ENCODE peak calls at places on chromosomes 16 and 17, in nine cellular contexts. O, K, C, S, D, H, Z, E and V are unnamed samples.

GRCh38 chr17:51035436-51035835 is 85.2 kb downstream of the SPAG9 start:
- DNase-seq in O (no peak), K (no peak), C (no peak), S (no peak), D (no peak), H (peak), Z (peak), E (peak), V (no peak)

GRCh38 chr17:20273741-20274500 is 193.4 kb downstream of the LGALS9B start:
- DNase-seq in O (no peak), K (no peak), C (no peak), S (no peak), D (no peak), H (no peak), Z (no peak), E (no peak), V (no peak)

GRCh38 chr16:79437764-79438728 is 162.5 kb downstream of the MAF start:
- DNase-seq in O (no peak), K (peak), C (no peak), S (no peak), D (peak), H (peak), Z (peak), E (peak), V (no peak)

GRCh38 chr17:1375615-1376014 is 24.4 kb downstream of the YWHAE start:
- DNase-seq in O (no peak), K (no peak), C (no peak), S (no peak), D (no peak), H (no peak), Z (no peak), E (no peak), V (no peak)

GRCh38 chr16:2531696-2532493 is 687 bp upstream of the CEMP1 start:
- DNase-seq in O (peak), K (peak), C (peak), S (peak), D (peak), H (peak), Z (peak), E (peak), V (peak)

GRCh38 chr16:85072947-85073346 is 39.3 kb downstream of the CIBAR2 start:
- DNase-seq in O (no peak), K (peak), C (no peak), S (no peak), D (no peak), H (no peak), Z (no peak), E (no peak), V (no peak)

GRCh38 chr17:77304051-77304745 is 163.4 kb downstream of the SEC14L1 start:
- DNase-seq in O (no peak), K (no peak), C (no peak), S (no peak), D (no peak), H (no peak), Z (no peak), E (no peak), V (no peak)

GRCh38 chr17:47905221-47905733 is 9.2 kb downstream of the SP2 start:
- DNase-seq in O (no peak), K (peak), C (no peak), S (no peak), D (no peak), H (peak), Z (no peak), E (peak), V (no peak)

GRCh38 chr16:30866031-30866430 is 27.8 kb downstream of the BCL7C start:
- DNase-seq in O (no peak), K (no peak), C (no peak), S (no peak), D (no peak), H (no peak), Z (no peak), E (no peak), V (no peak)

GRCh38 chr16:59880626-59881025 is 1146.5 kb upstream of the GOT2 start:
- DNase-seq in O (no peak), K (no peak), C (no peak), S (no peak), D (no peak), H (no peak), Z (no peak), E (no peak), V (no peak)

GRCh38 chr16:58733248-58733670 is 857 bp downstream of the GOT2 start:
- DNase-seq in O (no peak), K (no peak), C (no peak), S (no peak), D (no peak), H (no peak), Z (no peak), E (no peak), V (no peak)

GRCh38 chr16:73163238-73163795 is 115.4 kb upstream of the ZFHX3 start:
- DNase-seq in O (no peak), K (no peak), C (no peak), S (no peak), D (no peak), H (no peak), Z (no peak), E (no peak), V (no peak)

GRCh38 chr16:48384982-48385271 is 286 bp downstream of the SIAH1 start:
- DNase-seq in O (no peak), K (no peak), C (no peak), S (no peak), D (no peak), H (no peak), Z (no peak), E (no peak), V (no peak)

GRCh38 chr17:13044713-13045112 is 26.9 kb upstream of the ELAC2 start:
- DNase-seq in O (peak), K (no peak), C (no peak), S (no peak), D (no peak), H (no peak), Z (no peak), E (no peak), V (no peak)

GRCh38 chr16:53865492-53865863 is 161.5 kb downstream of the FTO start:
- DNase-seq in O (no peak), K (no peak), C (no peak), S (no peak), D (peak), H (peak), Z (peak), E (no peak), V (no peak)

GRCh38 chr16:47732122-47732805 is 271.1 kb downstream of the PHKB start:
- DNase-seq in O (no peak), K (no peak), C (no peak), S (no peak), D (peak), H (peak), Z (no peak), E (no peak), V (peak)

GRCh38 chr17:82859431-82860403 is 19.9 kb upstream of the ZNF750 start:
- DNase-seq in O (no peak), K (no peak), C (peak), S (peak), D (peak), H (peak), Z (no peak), E (peak), V (peak)

GRCh38 chr16:8675183-8676159 is 1.1 kb downstream of the ABAT start:
- DNase-seq in O (no peak), K (no peak), C (peak), S (peak), D (no peak), H (no peak), Z (no peak), E (no peak), V (no peak)

GRCh38 chr17:17818088-17818526 is 18.7 kb downstream of the SREBF1 start:
- DNase-seq in O (no peak), K (no peak), C (no peak), S (no peak), D (no peak), H (peak), Z (no peak), E (no peak), V (no peak)

GRCh38 chr17:14152726-14153125 is 83.4 kb downstream of the COX10 start:
- DNase-seq in O (no peak), K (peak), C (no peak), S (no peak), D (no peak), H (no peak), Z (no peak), E (no peak), V (no peak)

GRCh38 chr17:60525347-60525623 is 757 bp downstream of the APPBP2 start:
- DNase-seq in O (no peak), K (no peak), C (no peak), S (no peak), D (no peak), H (peak), Z (no peak), E (peak), V (no peak)

GRCh38 chr16:67286441-67287235 is 7.3 kb downstream of the PLEKHG4 start:
- DNase-seq in O (no peak), K (no peak), C (no peak), S (no peak), D (no peak), H (no peak), Z (no peak), E (no peak), V (no peak)

GRCh38 chr17:7560172-7561027 is 1.3 kb upstream of the SENP3 start:
- DNase-seq in O (peak), K (peak), C (peak), S (no peak), D (no peak), H (peak), Z (no peak), E (peak), V (peak)

GRCh38 chr17:57519800-57520199 is 225.3 kb downstream of the CCDC182 start:
- DNase-seq in O (no peak), K (no peak), C (no peak), S (no peak), D (no peak), H (no peak), Z (no peak), E (no peak), V (no peak)

GRCh38 chr16:62089715-62090114 is 53.5 kb upstream of the CDH8 start:
- DNase-seq in O (no peak), K (no peak), C (no peak), S (no peak), D (no peak), H (no peak), Z (no peak), E (no peak), V (no peak)

GRCh38 chr16:14337303-14338191 is 266.4 kb downstream of the MRTFB start:
- DNase-seq in O (no peak), K (no peak), C (no peak), S (no peak), D (no peak), H (no peak), Z (no peak), E (no peak), V (no peak)

GRCh38 chr17:17303010-17303846 is at the start of gene NT5M:
- DNase-seq in O (peak), K (peak), C (peak), S (peak), D (no peak), H (peak), Z (no peak), E (peak), V (peak)

GRCh38 chr17:7739746-7740145 is 22.2 kb downstream of the DNAH2 start:
- DNase-seq in O (no peak), K (no peak), C (no peak), S (no peak), D (no peak), H (no peak), Z (no peak), E (no peak), V (no peak)

GRCh38 chr16:71626018-71626857 is at the start of gene MARVELD3:
- DNase-seq in O (peak), K (no peak), C (peak), S (no peak), D (no peak), H (peak), Z (no peak), E (peak), V (no peak)

GRCh38 chr17:31629696-31630470 is 229.2 kb downstream of the COPRS start:
- DNase-seq in O (no peak), K (no peak), C (no peak), S (no peak), D (no peak), H (no peak), Z (no peak), E (no peak), V (no peak)

GRCh38 chr17:12545877-12546513 is 119.7 kb upstream of the MYOCD start:
- DNase-seq in O (no peak), K (peak), C (no peak), S (no peak), D (no peak), H (peak), Z (peak), E (peak), V (peak)

GRCh38 chr17:83064732-83065659 is 14.4 kb upstream of the METRNL start:
- DNase-seq in O (peak), K (peak), C (no peak), S (no peak), D (no peak), H (no peak), Z (no peak), E (no peak), V (no peak)

GRCh38 chr16:70594569-70594968 is 51.8 kb upstream of the IL34 start:
- DNase-seq in O (peak), K (peak), C (no peak), S (no peak), D (no peak), H (no peak), Z (no peak), E (no peak), V (no peak)

GRCh38 chr17:41492351-41492750 is 2.6 kb upstream of the KRT36 start:
- DNase-seq in O (no peak), K (no peak), C (no peak), S (no peak), D (no peak), H (no peak), Z (no peak), E (no peak), V (no peak)

GRCh38 chr17:69763503-69763902 is 311.5 kb upstream of the KCNJ16 start:
- DNase-seq in O (no peak), K (no peak), C (no peak), S (no peak), D (no peak), H (peak), Z (no peak), E (no peak), V (peak)

GRCh38 chr16:88973007-88973410 is 4.0 kb downstream of the CBFA2T3 start:
- DNase-seq in O (no peak), K (no peak), C (no peak), S (no peak), D (no peak), H (peak), Z (no peak), E (peak), V (no peak)
- H3K4me3 ChIP-seq in O (no peak), K (no peak), C (no peak), S (no peak), D (no peak), H (no peak), Z (no peak), E (no peak), V (no peak)

GRCh38 chr17:64765191-64765889 is 103.2 kb upstream of the SMURF2 start:
- DNase-seq in O (peak), K (no peak), C (no peak), S (no peak), D (no peak), H (no peak), Z (no peak), E (no peak), V (no peak)
- H3K4me3 ChIP-seq in O (no peak), K (no peak), C (no peak), S (no peak), D (no peak), H (no peak), Z (no peak), E (no peak), V (no peak)

DNA sequence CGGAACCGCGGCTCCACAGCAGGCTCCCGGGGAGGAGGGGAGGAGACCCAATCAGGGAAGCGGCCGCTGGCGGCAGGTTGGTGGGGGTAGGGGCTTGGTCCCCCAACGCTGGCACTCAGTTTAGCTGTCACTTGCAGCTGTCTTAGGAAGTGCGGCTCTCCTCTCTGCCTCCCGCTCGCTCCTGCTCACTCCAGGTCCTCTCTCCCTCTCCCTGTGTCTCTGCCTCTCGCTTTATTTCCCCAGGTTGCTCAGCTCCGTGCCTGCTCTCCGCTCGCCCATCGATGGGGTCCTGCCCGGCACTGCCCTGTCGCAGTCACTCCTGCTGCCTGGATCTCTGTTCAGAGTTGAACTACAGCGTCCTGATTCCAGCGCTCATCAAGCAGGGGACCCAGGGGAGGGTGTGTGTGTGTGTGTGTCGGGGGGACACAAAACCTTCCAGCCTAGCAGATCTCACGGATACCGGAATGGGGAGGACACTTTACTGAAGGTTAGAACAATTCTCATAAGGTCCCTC is 145.6 kb downstream of the ENGASE start:
- DNase-seq in O (no peak), K (no peak), C (no peak), S (no peak), D (no peak), H (peak), Z (no peak), E (peak), V (no peak)
- H3K4me3 ChIP-seq in O (no peak), K (no peak), C (peak), S (no peak), D (no peak), H (peak), Z (peak), E (peak), V (no peak)

DNA sequence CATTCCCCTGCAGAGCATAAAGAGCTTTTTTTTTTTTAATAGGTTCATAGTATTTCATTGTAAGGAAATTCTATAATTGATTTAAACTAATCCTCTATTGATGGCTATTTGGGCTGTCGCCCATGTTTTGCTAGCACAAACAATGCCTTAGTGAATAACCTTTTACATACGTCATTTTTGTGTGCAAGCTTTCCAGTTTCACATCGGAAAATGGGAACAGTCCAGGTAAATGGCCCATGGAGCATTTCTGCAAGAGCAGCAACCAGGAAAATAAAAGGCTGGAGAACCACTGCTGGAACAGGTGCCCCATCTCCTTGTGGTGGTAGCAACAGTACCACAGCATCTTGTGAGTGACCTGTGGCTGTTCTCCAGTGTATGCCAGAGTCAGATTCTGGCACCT is 48.6 kb downstream of the CDH1 start:
- DNase-seq in O (no peak), K (no peak), C (no peak), S (no peak), D (no peak), H (no peak), Z (no peak), E (no peak), V (no peak)
- H3K4me3 ChIP-seq in O (no peak), K (no peak), C (no peak), S (no peak), D (no peak), H (no peak), Z (no peak), E (no peak), V (no peak)

GRCh38 chr17:2982854-2983636 is 80.4 kb downstream of the OR1D5 start:
- DNase-seq in O (peak), K (peak), C (no peak), S (no peak), D (no peak), H (no peak), Z (no peak), E (no peak), V (no peak)
- H3K4me3 ChIP-seq in O (no peak), K (no peak), C (no peak), S (no peak), D (no peak), H (no peak), Z (no peak), E (no peak), V (no peak)

GRCh38 chr16:11799017-11799381 is 1.9 kb upstream of the ZC3H7A start:
- DNase-seq in O (peak), K (no peak), C (no peak), S (no peak), D (no peak), H (no peak), Z (no peak), E (no peak), V (no peak)
- H3K4me3 ChIP-seq in O (no peak), K (peak), C (no peak), S (peak), D (no peak), H (no peak), Z (peak), E (peak), V (no peak)